ENCODE peak calls at places on chromosomes 1 and 21, in eight cellular contexts. X is kidney, W is adrenal gland, U is Karpas-422, Z is lung, C is heart left ventricle, B is A549, P is lower lobe of right lung. T is an unnamed sample.

GRCh38 chr21:15022608-15023261 is 42.1 kb downstream of the NRIP1 start:
- DNase-seq in W (no peak), U (no peak), Z (no peak), X (no peak), C (no peak), P (no peak), B (no peak), T (no peak)

GRCh38 chr1:169106095-169106920 is at the start of gene ATP1B1:
- DNase-seq in X (peak; percentile 96), P (peak; percentile 93), Z (peak; percentile 86), C (peak; percentile 90), W (peak; percentile 90), U (peak; percentile 86), B (peak; percentile 90), T (peak; percentile 92)

GRCh38 chr1:31937300-31938183 is 626 bp downstream of the PTP4A2 start:
- DNase-seq in X (peak; percentile 95), U (peak; percentile 85), Z (peak; percentile 79), B (peak; percentile 37), P (peak; percentile 86), C (peak; percentile 87), W (peak; percentile 80), T (peak; percentile 84)

GRCh38 chr1:236066828-236067386 is 2.0 kb upstream of the NID1 start:
- DNase-seq in P (peak; percentile 79), C (peak; percentile 79), Z (peak; percentile 49), X (no peak), W (peak; percentile 47), U (no peak), B (no peak), T (peak; percentile 6)

GRCh38 chr1:201774224-201774982 is 54.6 kb upstream of the IPO9 start:
- DNase-seq in P (no peak), U (no peak), C (no peak), X (no peak), W (no peak), Z (no peak), B (no peak), T (no peak)

GRCh38 chr1:85940621-85941306 is 215.8 kb downstream of the COL24A1 start:
- DNase-seq in P (no peak), X (no peak), Z (no peak), W (no peak), U (no peak), C (no peak), B (no peak), T (no peak)

GRCh38 chr1:176701151-176701866 is 238.3 kb downstream of the PAPPA2 start:
- DNase-seq in W (no peak), X (no peak), C (no peak), Z (no peak), B (no peak), U (no peak), P (no peak), T (peak; percentile 37)

GRCh38 chr1:87039096-87039495 is 124.7 kb downstream of the HS2ST1 start:
- DNase-seq in C (no peak), B (no peak), U (no peak), X (no peak), W (no peak), Z (no peak), P (no peak), T (no peak)

GRCh38 chr1:70156529-70157120 is 48.8 kb downstream of the LRRC40 start:
- DNase-seq in X (no peak), P (no peak), C (no peak), B (peak; percentile 30), U (no peak), Z (no peak), W (no peak), T (no peak)

GRCh38 chr1:95903060-95903459 is 669.0 kb downstream of the RWDD3 start:
- DNase-seq in C (no peak), W (no peak), Z (no peak), P (no peak), U (no peak), B (no peak), X (no peak), T (no peak)

DNA sequence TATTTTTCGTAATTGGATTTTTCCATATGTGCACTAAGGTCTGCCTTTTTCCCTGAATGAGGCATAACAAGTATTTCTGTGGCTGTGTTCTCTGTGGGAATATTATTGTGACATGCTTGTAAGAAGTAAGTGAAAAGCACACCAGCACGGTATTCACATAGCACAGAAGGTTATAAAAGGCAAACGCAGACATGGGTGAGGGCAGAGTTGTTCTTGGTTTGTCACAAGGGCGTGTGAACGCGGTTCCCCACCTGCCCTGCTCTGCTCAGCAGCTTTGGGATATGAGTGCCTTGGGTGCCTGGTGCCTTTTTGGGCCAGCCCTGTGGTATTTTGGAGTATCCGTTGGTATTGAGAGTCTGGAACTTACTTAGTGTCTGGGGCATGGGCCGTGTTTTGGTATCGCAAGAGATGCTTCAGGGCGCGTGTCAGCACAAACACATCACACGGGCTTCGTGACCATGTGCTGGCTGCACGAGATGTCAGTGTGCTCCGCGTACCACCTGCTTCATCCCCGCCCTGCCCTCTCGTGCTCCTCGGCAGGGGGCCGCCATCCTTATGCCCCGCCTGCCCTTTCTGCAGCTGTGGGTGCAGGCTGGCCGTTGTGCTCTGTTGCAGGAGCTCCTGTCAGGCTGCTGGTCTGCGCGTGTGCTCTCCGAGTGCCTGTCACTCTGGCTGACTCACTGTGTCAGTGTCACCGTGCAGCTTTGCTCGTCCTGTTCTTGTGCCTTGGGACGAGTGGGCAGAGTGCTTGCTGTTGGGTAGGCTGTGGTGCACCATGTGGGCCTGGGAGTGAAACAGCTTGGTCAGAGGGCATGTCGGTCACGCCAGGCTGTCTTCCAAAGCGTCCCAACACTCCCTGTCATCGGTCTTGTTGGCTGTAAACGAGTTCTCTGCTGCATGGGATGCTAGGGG is 15.0 kb downstream of the SKI start:
- DNase-seq in C (peak; percentile 23), Z (no peak), W (peak; percentile 56), B (no peak), X (no peak), U (no peak), P (peak; percentile 51), T (peak; percentile 54)
- H3K27ac ChIP-seq in C (peak overlapping the region; percentile 44), Z (peak overlapping the region; percentile 0), W (no peak overlapping the region), B (no peak overlapping the region), X (no peak overlapping the region), U (no peak overlapping the region), P (no peak overlapping the region), T (no peak overlapping the region)

DNA sequence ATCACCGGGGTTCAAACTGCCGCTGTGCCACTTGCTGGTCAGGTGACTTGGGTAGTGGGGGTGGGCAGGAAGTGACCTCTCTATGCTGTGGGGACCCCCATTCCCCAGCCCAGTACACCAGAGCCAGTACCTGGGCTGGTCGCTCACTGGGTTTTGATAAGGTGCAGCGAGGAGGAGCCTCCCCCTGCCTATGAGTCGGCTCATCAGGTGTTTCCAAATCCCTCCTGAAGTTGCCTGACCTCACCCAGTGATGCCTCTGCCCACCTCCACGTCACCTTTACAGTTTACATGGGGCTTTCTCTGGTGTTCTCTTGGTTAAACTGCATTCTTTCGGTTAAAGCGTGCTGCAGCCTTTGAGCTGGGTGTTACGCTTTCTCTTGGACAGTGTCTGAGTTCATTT is 58.2 kb downstream of the ARHGEF10L start:
- DNase-seq in C (no peak), Z (no peak), U (no peak), W (no peak), X (no peak), P (no peak), B (no peak), T (no peak)
- H3K4me1 ChIP-seq in C (peaks cover 46% of the 10 kb centered on the region), Z (no peaks in the 10 kb centered on the region), U (peaks cover 4% of the 10 kb centered on the region), W (no peaks in the 10 kb centered on the region), X (peaks cover 43% of the 10 kb centered on the region), P (peaks cover 13% of the 10 kb centered on the region), B (no peaks in the 10 kb centered on the region), T (peaks cover 64% of the 10 kb centered on the region)

GRCh38 chr1:214685906-214686305 is 82.9 kb downstream of the CENPF start:
- DNase-seq in Z (no peak), B (no peak), W (no peak), X (no peak), C (no peak), U (no peak), P (no peak), T (no peak)
- H3K27ac ChIP-seq in Z (no peak overlapping the region), B (no peak overlapping the region), W (no peak overlapping the region), X (no peak overlapping the region), C (no peak overlapping the region), U (no peak overlapping the region), P (no peak overlapping the region), T (no peak overlapping the region)

DNA sequence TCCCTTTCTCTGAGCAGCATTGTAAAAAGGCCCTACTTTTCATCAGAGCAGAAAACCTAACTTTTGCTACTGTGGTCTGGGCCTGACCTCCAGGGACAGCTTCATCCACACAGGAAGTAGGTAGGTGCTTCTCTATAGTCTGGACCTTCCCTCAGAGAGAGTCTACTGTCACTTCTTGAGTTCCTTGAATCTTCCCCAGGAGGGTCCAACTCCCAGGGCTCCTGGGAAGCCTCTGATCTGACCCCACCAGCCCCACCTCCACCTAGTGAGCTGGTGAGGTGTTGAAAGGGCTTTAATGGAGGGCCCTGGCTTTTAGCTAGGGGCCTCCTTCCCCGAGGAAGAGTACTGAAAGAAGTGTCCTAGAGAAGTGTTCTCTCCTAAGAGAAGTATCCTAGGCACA is 2.7 kb upstream of the VANGL2 start:
- DNase-seq in B (no peak), C (no peak), U (peak; percentile 23), Z (no peak), W (no peak), X (no peak), P (no peak), T (no peak)
- H3K4me1 ChIP-seq in B (peaks cover 18% of the 10 kb centered on the region), C (peaks cover 24% of the 10 kb centered on the region), U (no peaks in the 10 kb centered on the region), Z (peaks cover 3% of the 10 kb centered on the region), W (no peaks in the 10 kb centered on the region), X (peaks cover 10% of the 10 kb centered on the region), P (no peaks in the 10 kb centered on the region), T (peaks cover 16% of the 10 kb centered on the region)

GRCh38 chr1:94186946-94187345 is 50.4 kb downstream of the ARHGAP29 start:
- DNase-seq in Z (no peak), B (no peak), X (no peak), C (no peak), W (no peak), P (no peak), U (no peak), T (no peak)
- H3K27ac ChIP-seq in Z (no peak overlapping the region), B (no peak overlapping the region), X (no peak overlapping the region), C (no peak overlapping the region), W (no peak overlapping the region), P (no peak overlapping the region), U (no peak overlapping the region), T (no peak overlapping the region)

DNA sequence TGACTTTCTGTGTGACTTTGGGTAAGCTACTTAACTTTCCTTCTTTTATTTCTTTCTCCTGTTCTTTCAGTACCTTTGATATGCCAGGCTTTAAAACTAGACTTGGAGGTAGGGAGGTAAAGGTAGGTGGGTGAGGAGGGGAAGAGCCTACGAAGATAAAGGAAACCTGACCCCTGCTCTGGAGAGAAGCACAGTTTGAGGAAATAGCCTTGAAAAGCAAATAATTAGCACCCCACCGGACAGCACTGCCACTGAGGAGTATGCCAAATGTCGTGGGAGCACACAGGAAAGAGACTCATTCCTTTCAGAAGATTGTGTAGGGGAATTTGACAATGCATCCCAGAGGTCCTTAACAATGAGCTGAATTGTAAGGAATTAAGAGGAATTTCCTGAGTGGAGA is 65.2 kb upstream of the SPAG17 start:
- DNase-seq in X (no peak), W (no peak), Z (no peak), U (no peak), C (no peak), B (no peak), P (no peak), T (no peak)
- H3K4me1 ChIP-seq in X (no peaks in the 10 kb centered on the region), W (no peaks in the 10 kb centered on the region), Z (no peaks in the 10 kb centered on the region), U (no peaks in the 10 kb centered on the region), C (no peaks in the 10 kb centered on the region), B (no peaks in the 10 kb centered on the region), P (no peaks in the 10 kb centered on the region), T (no peaks in the 10 kb centered on the region)

T was measured in thyroid gland.